ENCODE peak calls at places on chromosomes 1 and 21, in eight cellular contexts. W is upper lobe of right lung, K is Karpas-422, N is hepatocyte, F is astrocyte, Y is thoracic aorta, A is left ventricle myocardium inferior, S is Peyer's patch. Z is an unnamed sample.

GRCh38 chr1:66315675-66316074 is 218.3 kb upstream of the SGIP1 start:
- DNase-seq in W (no peak), F (peak), N (peak), S (no peak), K (no peak), Y (no peak), A (no peak), Z (no peak)

GRCh38 chr1:206633708-206634121 is 1.6 kb upstream of the DYRK3 start:
- DNase-seq in A (no peak), K (no peak), W (no peak), Y (peak), N (peak), S (no peak), F (peak), Z (no peak)

GRCh38 chr1:54500030-54500389 is 48.0 kb upstream of the ACOT11 start:
- DNase-seq in K (peak), S (no peak), Y (no peak), N (no peak), W (no peak), A (no peak), F (no peak), Z (no peak)

GRCh38 chr1:84939151-84939550 is 46.1 kb upstream of the LPAR3 start:
- DNase-seq in F (peak), W (no peak), A (no peak), K (no peak), N (no peak), Y (no peak), S (no peak), Z (no peak)

GRCh38 chr1:184802739-184803492 is 48.3 kb upstream of the EDEM3 start:
- DNase-seq in A (no peak), K (no peak), S (no peak), F (peak), W (no peak), N (no peak), Y (no peak), Z (no peak)

GRCh38 chr1:175933801-175934200 is 190.4 kb upstream of the TNR start:
- DNase-seq in S (no peak), Y (no peak), N (no peak), A (no peak), W (no peak), F (no peak), K (no peak), Z (no peak)

GRCh38 chr1:179599623-179600249 is 8.1 kb downstream of the TDRD5 start:
- DNase-seq in F (peak), S (peak), W (no peak), K (peak), N (peak), A (no peak), Y (no peak), Z (no peak)

GRCh38 chr1:196877964-196878363 is 9.9 kb upstream of the CFHR4 start:
- DNase-seq in N (peak), K (no peak), W (peak), A (no peak), S (no peak), F (peak), Y (no peak), Z (no peak)

GRCh38 chr1:194369060-194369459 is 1182.6 kb upstream of the B3GALT2 start:
- DNase-seq in Y (no peak), W (no peak), K (no peak), F (peak), N (no peak), A (no peak), S (no peak), Z (no peak)

GRCh38 chr1:39305555-39305954 is 101.1 kb downstream of the MACF1 start:
- DNase-seq in F (no peak), A (no peak), K (no peak), Y (no peak), N (no peak), S (no peak), W (no peak), Z (no peak)

GRCh38 chr1:165436994-165437393 is 7.9 kb downstream of the RXRG start:
- DNase-seq in S (no peak), K (no peak), W (no peak), N (no peak), A (no peak), Y (no peak), F (no peak), Z (no peak)
- H3K27ac ChIP-seq in S (no peak), K (no peak), W (no peak), N (no peak), A (no peak), Y (no peak), F (no peak), Z (no peak)

DNA sequence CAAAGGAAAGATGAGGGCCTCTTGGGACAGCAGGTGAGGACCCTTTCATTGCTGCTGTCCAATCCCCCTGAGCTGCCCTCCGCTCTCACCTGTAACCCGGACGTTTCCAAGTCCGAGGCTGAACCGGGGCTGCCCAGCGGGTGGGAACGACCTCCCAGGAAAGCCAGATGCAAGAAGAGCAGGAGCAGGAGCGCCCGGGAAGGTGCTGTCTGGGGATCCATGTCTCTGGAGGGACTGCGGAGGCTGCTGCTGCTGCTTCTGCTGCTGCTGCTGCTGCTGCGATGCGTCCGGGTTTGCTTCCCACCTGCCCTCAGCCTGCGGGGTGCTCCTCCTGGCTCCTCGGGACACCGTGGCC is at the start of gene NPPB:
- DNase-seq in S (no peak), W (no peak), K (no peak), A (no peak), Y (no peak), N (no peak), F (no peak), Z (no peak)
- H3K4me3 ChIP-seq in S (no peak), W (no peak), K (no peak), A (peak), Y (no peak), N (no peak), F (no peak), Z (no peak)

DNA sequence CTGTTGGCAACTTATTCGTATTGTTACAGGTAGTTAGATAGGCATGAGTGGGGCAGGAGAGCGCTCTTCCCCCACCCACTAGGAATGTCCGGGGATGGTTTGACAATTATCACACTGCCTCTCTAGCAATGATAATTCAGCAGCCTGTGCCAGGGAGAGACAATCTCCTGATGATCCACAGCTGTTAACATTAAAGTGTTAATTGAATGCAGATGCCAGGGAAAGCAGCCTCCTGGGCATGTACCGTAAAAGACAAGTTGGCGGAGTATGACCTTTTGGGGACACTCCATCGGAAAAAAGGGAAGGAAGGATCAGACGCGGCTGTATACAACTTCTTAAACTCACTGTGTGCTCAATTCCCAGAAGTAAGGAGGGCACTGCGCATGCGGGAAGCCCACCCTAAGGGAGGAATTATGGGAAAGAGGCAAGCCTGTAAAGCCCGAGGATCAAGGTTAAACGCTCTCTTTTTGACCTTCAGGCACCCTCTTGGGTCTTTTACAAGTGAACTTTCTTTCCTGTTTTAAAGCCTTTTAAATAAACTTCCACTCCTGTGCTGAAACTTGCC is 62.6 kb downstream of the MAP3K7CL start:
- DNase-seq in N (no peak), Y (no peak), S (no peak), W (no peak), F (no peak), K (no peak), A (peak), Z (no peak)
- H3K27ac ChIP-seq in N (peak), Y (no peak), S (no peak), W (no peak), F (no peak), K (no peak), A (peak), Z (no peak)

GRCh38 chr1:145999321-146000024 is 3.1 kb upstream of the TXNIP start:
- DNase-seq in K (no peak), N (no peak), Y (no peak), S (peak), A (no peak), W (no peak), F (no peak), Z (no peak)
- H3K4me3 ChIP-seq in K (no peak), N (no peak), Y (peak), S (no peak), A (peak), W (peak), F (no peak), Z (peak)

GRCh38 chr1:40808909-40809308 is 25.3 kb downstream of the KCNQ4 start:
- DNase-seq in N (no peak), Y (no peak), F (no peak), S (no peak), K (peak), A (no peak), W (no peak), Z (no peak)
- H3K27ac ChIP-seq in N (no peak), Y (peak), F (no peak), S (peak), K (peak), A (peak), W (no peak), Z (no peak)

GRCh38 chr1:156462954-156463795 is 37.4 kb downstream of the MEF2D start:
- DNase-seq in A (no peak), Y (no peak), K (no peak), N (no peak), W (no peak), S (no peak), F (no peak), Z (no peak)
- H3K4me3 ChIP-seq in A (no peak), Y (no peak), K (no peak), N (no peak), W (no peak), S (no peak), F (no peak), Z (no peak)

DNA sequence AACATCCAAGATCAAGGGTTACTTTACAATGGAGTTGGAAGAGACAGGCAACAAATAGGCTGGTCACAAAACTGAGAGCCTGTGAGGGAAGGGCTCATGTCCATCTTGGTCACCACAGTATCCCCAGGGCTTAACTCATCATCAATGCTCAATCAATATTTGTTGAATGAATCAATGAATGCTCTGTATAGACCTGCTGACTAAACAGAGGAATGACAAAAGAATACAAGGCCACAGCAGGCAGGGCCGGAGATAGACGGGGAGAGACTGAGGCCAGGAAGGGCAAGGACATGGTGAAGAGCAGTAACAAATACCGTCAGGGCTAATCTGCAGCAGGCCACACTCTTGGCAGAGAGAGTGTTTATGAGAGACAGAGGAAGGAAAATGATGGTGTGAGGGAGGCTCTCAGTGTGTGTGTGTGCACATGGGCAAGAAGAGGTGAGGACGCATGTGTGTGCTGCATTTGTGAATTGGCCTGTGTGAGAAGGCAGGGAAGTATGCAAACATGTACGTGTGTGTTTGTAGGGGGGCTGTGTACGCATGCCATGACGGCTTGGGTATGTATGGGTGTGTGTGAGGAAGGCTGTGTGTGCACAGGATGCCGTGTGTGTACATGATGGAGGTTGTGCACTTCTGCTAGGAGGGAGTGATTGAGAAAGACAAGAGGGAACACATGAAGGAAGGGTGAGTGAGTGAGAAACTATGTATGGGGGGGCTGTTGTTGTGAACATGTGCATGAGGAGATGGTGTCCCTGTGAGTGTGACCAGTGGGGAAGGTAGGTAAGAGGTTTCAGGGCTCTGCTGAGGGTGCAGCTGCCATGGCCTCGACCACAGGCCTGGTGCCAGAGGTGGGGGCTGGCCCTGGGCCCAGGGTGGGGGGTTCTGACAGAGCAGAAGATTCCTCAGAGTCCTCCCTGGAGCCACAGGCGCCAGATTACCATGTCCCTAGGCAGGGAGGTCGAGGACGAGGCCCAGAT is 15.4 kb downstream of the AHDC1 start:
- DNase-seq in Y (no peak), W (no peak), K (no peak), F (no peak), A (no peak), N (no peak), S (no peak), Z (no peak)
- H3K27ac ChIP-seq in Y (peak), W (no peak), K (no peak), F (no peak), A (peak), N (peak), S (no peak), Z (no peak)

GRCh38 chr1:24101796-24102580 is 9.9 kb downstream of the MYOM3 start:
- DNase-seq in S (no peak), K (no peak), F (no peak), W (no peak), N (peak), A (no peak), Y (no peak), Z (no peak)

GRCh38 chr1:24100945-24101737 is 10.8 kb downstream of the MYOM3 start:
- DNase-seq in K (no peak), F (no peak), A (no peak), W (no peak), S (peak), Y (no peak), N (peak), Z (no peak)

GRCh38 chr1:24103879-24104278 is 8.1 kb downstream of the MYOM3 start:
- DNase-seq in A (no peak), W (no peak), S (no peak), Y (no peak), N (no peak), K (no peak), F (no peak), Z (no peak)

GRCh38 chr1:24104854-24105253 is 7.1 kb downstream of the MYOM3 start:
- DNase-seq in W (no peak), F (no peak), Y (no peak), A (no peak), K (no peak), S (no peak), N (no peak), Z (no peak)

GRCh38 chr1:24102966-24103365 is 9.0 kb downstream of the MYOM3 start:
- DNase-seq in N (no peak), A (peak), Y (peak), S (no peak), W (no peak), F (no peak), K (no peak), Z (no peak)
- H3K4me3 ChIP-seq in N (no peak), A (no peak), Y (no peak), S (no peak), W (no peak), F (no peak), K (no peak), Z (no peak)